ENCODE peak calls at places on chromosomes 5 and 9, in seven cellular contexts. F is endothelial cell, R is H54, J is nucleus accumbens, V is fibroblast of pulmonary artery, O is heart right ventricle, X is NAMALWA. P is an unnamed sample.

GRCh38 chr9:16729656-16730055 is 140.8 kb downstream of the BNC2 start:
- DNase-seq in F (no peak), R (no peak), J (no peak), V (no peak), O (no peak), X (no peak), P (no peak)

GRCh38 chr5:56003633-56004032 is 8.9 kb upstream of the IL6ST start:
- DNase-seq in F (no peak), R (no peak), J (no peak), V (peak), O (no peak), X (no peak), P (no peak)

GRCh38 chr9:82275531-82275930 is 287.0 kb downstream of the SPATA31D1 start:
- DNase-seq in F (no peak), R (no peak), J (no peak), V (no peak), O (no peak), X (no peak), P (no peak)

GRCh38 chr5:3428355-3428754 is 167.3 kb upstream of the IRX1 start:
- DNase-seq in F (no peak), R (no peak), J (no peak), V (no peak), O (no peak), X (no peak), P (no peak)

GRCh38 chr5:24693609-24694008 is 48.8 kb upstream of the CDH10 start:
- DNase-seq in F (no peak), R (no peak), J (no peak), V (no peak), O (no peak), X (no peak), P (no peak)

GRCh38 chr9:110479481-110479880 is 100.1 kb downstream of the SVEP1 start:
- DNase-seq in F (no peak), R (no peak), J (no peak), V (no peak), O (no peak), X (no peak), P (no peak)

GRCh38 chr5:167694562-167694961 is 596.9 kb upstream of the WWC1 start:
- DNase-seq in F (no peak), R (no peak), J (no peak), V (no peak), O (no peak), X (no peak), P (no peak)

GRCh38 chr9:109098960-109099308 is 20.8 kb downstream of the TMEM245 start:
- DNase-seq in F (no peak), R (no peak), J (no peak), V (no peak), O (no peak), X (no peak), P (no peak)

GRCh38 chr5:148556835-148557234 is 97.5 kb downstream of the HTR4 start:
- DNase-seq in F (no peak), R (no peak), J (no peak), V (no peak), O (no peak), X (no peak), P (no peak)

GRCh38 chr5:59293700-59294099 is 599.8 kb downstream of the PDE4D start:
- DNase-seq in F (no peak), R (no peak), J (no peak), V (no peak), O (no peak), X (no peak), P (no peak)

GRCh38 chr5:103510851-103511553 is 51.6 kb downstream of the NUDT12 start:
- DNase-seq in F (no peak), R (no peak), J (no peak), V (peak), O (no peak), X (no peak), P (no peak)

GRCh38 chr9:1604942-1605560 is 410.1 kb upstream of the SMARCA2 start:
- DNase-seq in F (peak), R (peak), J (no peak), V (peak), O (no peak), X (peak), P (peak)

GRCh38 chr5:85814596-85814995 is 803.1 kb upstream of the COX7C start:
- DNase-seq in F (no peak), R (no peak), J (no peak), V (no peak), O (no peak), X (no peak), P (no peak)

GRCh38 chr5:54234304-54234938 is 76.0 kb downstream of the ARL15 start:
- DNase-seq in F (no peak), R (no peak), J (no peak), V (peak), O (no peak), X (peak), P (peak)

GRCh38 chr9:16825971-16826370 is 44.5 kb downstream of the BNC2 start:
- DNase-seq in F (no peak), R (no peak), J (no peak), V (peak), O (no peak), X (no peak), P (no peak)

GRCh38 chr5:105167092-105167491 is 1604.5 kb upstream of the NUDT12 start:
- DNase-seq in F (no peak), R (no peak), J (no peak), V (no peak), O (no peak), X (no peak), P (no peak)

GRCh38 chr9:87678650-87679355 is 47.1 kb upstream of the CTSL start:
- DNase-seq in F (peak), R (peak), J (no peak), V (peak), O (peak), X (peak), P (peak)

GRCh38 chr5:53194086-53194485 is 84.5 kb upstream of the MOCS2 start:
- DNase-seq in F (no peak), R (no peak), J (no peak), V (peak), O (no peak), X (no peak), P (no peak)

GRCh38 chr5:96463106-96463505 is 30.1 kb upstream of the PCSK1 start:
- DNase-seq in F (no peak), R (no peak), J (no peak), V (peak), O (no peak), X (no peak), P (no peak)

GRCh38 chr5:95081500-95082355 is 203.2 kb downstream of the MCTP1 start:
- DNase-seq in F (no peak), R (peak), J (peak), V (peak), O (peak), X (peak), P (peak)

GRCh38 chr5:74206571-74207550 is 433.7 kb downstream of the ENC1 start:
- DNase-seq in F (no peak), R (no peak), J (no peak), V (peak), O (peak), X (no peak), P (no peak)

GRCh38 chr9:103798620-103799019 is 295.5 kb upstream of the SMC2 start:
- DNase-seq in F (no peak), R (peak), J (no peak), V (peak), O (no peak), X (peak), P (peak)

GRCh38 chr5:154483654-154484392 is 5.8 kb upstream of the HAND1 start:
- DNase-seq in F (no peak), R (no peak), J (no peak), V (no peak), O (no peak), X (no peak), P (no peak)

GRCh38 chr5:167710444-167711025 is 580.9 kb upstream of the WWC1 start:
- DNase-seq in F (no peak), R (no peak), J (no peak), V (no peak), O (no peak), X (no peak), P (no peak)

GRCh38 chr5:32261198-32261597 is 51.5 kb downstream of the MTMR12 start:
- DNase-seq in F (no peak), R (peak), J (no peak), V (peak), O (no peak), X (peak), P (peak)

GRCh38 chr5:154059039-154059430 is 20.3 kb downstream of the MFAP3 start:
- DNase-seq in F (no peak), R (no peak), J (no peak), V (no peak), O (no peak), X (no peak), P (no peak)

GRCh38 chr9:120985759-120986353 is 59.3 kb upstream of the TRAF1 start:
- DNase-seq in F (peak), R (peak), J (no peak), V (peak), O (peak), X (peak), P (peak)

GRCh38 chr9:70589571-70590263 is 175.3 kb upstream of the KLF9 start:
- DNase-seq in F (no peak), R (no peak), J (no peak), V (peak), O (peak), X (no peak), P (no peak)

GRCh38 chr9:36892279-36892678 is 141.8 kb downstream of the PAX5 start:
- DNase-seq in F (no peak), R (no peak), J (no peak), V (no peak), O (no peak), X (no peak), P (no peak)

GRCh38 chr5:122726990-122727616 is 47.8 kb upstream of the SNX2 start:
- DNase-seq in F (no peak), R (peak), J (no peak), V (peak), O (no peak), X (no peak), P (no peak)

GRCh38 chr9:112299514-112299913 is 33.9 kb downstream of the PTBP3 start:
- DNase-seq in F (no peak), R (no peak), J (no peak), V (peak), O (no peak), X (no peak), P (peak)

GRCh38 chr5:80275347-80275746 is 19.5 kb upstream of the SERINC5 start:
- DNase-seq in F (peak), R (no peak), J (no peak), V (peak), O (no peak), X (peak), P (peak)

GRCh38 chr5:117955831-117956230 is 1032.5 kb downstream of the DTWD2 start:
- DNase-seq in F (no peak), R (no peak), J (no peak), V (no peak), O (no peak), X (no peak), P (no peak)

GRCh38 chr9:35156781-35157180 is 5.0 kb upstream of the UNC13B start:
- DNase-seq in F (no peak), R (no peak), J (no peak), V (no peak), O (no peak), X (no peak), P (no peak)

P was measured in MV-4-11.